ENCODE peak calls at places on chromosome 14, in nine cellular contexts. J is brain microvascular endothelial cell; Y is islet precursor cell; P is mesenteric fat pad; B is neural progenitor cell; W is CD8-positive, alpha-beta T cell; T is AG04450; S is right atrium auricular region; L is HT1080. I is an unnamed sample.

GRCh38 chr14:102645746-102646440 is 53.4 kb downstream of the RCOR1 start:
- DNase-seq in J (no peak), Y (no peak), P (no peak), B (no peak), W (no peak), T (no peak), S (no peak), L (no peak), I (no peak)

GRCh38 chr14:77372304-77372841 is 4.5 kb downstream of the TMED8 start:
- DNase-seq in J (peak), Y (no peak), P (no peak), B (peak), W (no peak), T (peak), S (no peak), L (peak), I (no peak)

GRCh38 chr14:76936483-76936882 is 92.0 kb downstream of the IRF2BPL start:
- DNase-seq in J (no peak), Y (no peak), P (no peak), B (no peak), W (no peak), T (no peak), S (no peak), L (no peak), I (no peak)

GRCh38 chr14:37172024-37172869 is at the start of gene SLC25A21:
- DNase-seq in J (peak), Y (peak), P (no peak), B (peak), W (no peak), T (peak), S (peak), L (peak), I (no peak)

GRCh38 chr14:60654303-60654925 is 5.1 kb upstream of the SIX1 start:
- DNase-seq in J (no peak), Y (no peak), P (no peak), B (peak), W (no peak), T (no peak), S (no peak), L (no peak), I (no peak)

GRCh38 chr14:95876769-95877490 is at the start of gene TUNAR:
- DNase-seq in J (no peak), Y (no peak), P (no peak), B (peak), W (no peak), T (no peak), S (no peak), L (no peak), I (no peak)

GRCh38 chr14:60964901-60965300 is 16.0 kb downstream of the TRMT5 start:
- DNase-seq in J (no peak), Y (no peak), P (no peak), B (no peak), W (no peak), T (no peak), S (no peak), L (peak), I (no peak)

GRCh38 chr14:88825078-88825458 is 617 bp downstream of the TTC8 start:
- DNase-seq in J (no peak), Y (no peak), P (no peak), B (no peak), W (no peak), T (no peak), S (no peak), L (no peak), I (no peak)